ENCODE peak calls at places on chromosomes 5 and 9, in seven cellular contexts. G, S, Z, C, M, O and W are unnamed samples. For H3K9me3, the result is how much of the 10 kb centered on the place peaks cover.

GRCh38 chr5:150153483-150153882 is 2.2 kb downstream of the PDGFRB start:
- DNase-seq in G (no peak), S (no peak), Z (no peak), C (no peak), M (no peak), O (no peak), W (no peak)

GRCh38 chr9:100074093-100074492 is 24.7 kb downstream of the ERP44 start:
- DNase-seq in G (no peak), S (no peak), Z (no peak), C (no peak), M (no peak), O (no peak), W (no peak)

GRCh38 chr9:135130266-135130976 is 43.0 kb downstream of the OLFM1 start:
- DNase-seq in G (no peak), S (no peak), Z (no peak), C (no peak), M (no peak), O (no peak), W (peak)

GRCh38 chr5:138408023-138408422 is 30.8 kb upstream of the REEP2 start:
- DNase-seq in G (no peak), S (no peak), Z (no peak), C (no peak), M (peak), O (no peak), W (peak)

GRCh38 chr9:38062498-38063362 is 6.3 kb downstream of the SHB start:
- DNase-seq in G (no peak), S (no peak), Z (no peak), C (peak), M (peak), O (no peak), W (no peak)

GRCh38 chr5:25568989-25569625 is 924.3 kb upstream of the CDH10 start:
- DNase-seq in G (no peak), S (no peak), Z (no peak), C (no peak), M (no peak), O (no peak), W (no peak)

GRCh38 chr5:96809898-96810297 is 2.2 kb upstream of the ERAP1 start:
- DNase-seq in G (no peak), S (no peak), Z (no peak), C (no peak), M (no peak), O (no peak), W (no peak)

GRCh38 chr9:545480-545879 is 296.0 kb upstream of the DMRT1 start:
- DNase-seq in G (no peak), S (no peak), Z (peak), C (no peak), M (no peak), O (no peak), W (no peak)

GRCh38 chr5:136750507-136750906 is 385.2 kb upstream of the TRPC7 start:
- DNase-seq in G (no peak), S (no peak), Z (no peak), C (no peak), M (no peak), O (no peak), W (no peak)

GRCh38 chr5:172854451-172854871 is 20.4 kb downstream of the ERGIC1 start:
- DNase-seq in G (peak), S (no peak), Z (no peak), C (no peak), M (no peak), O (no peak), W (peak)

DNA sequence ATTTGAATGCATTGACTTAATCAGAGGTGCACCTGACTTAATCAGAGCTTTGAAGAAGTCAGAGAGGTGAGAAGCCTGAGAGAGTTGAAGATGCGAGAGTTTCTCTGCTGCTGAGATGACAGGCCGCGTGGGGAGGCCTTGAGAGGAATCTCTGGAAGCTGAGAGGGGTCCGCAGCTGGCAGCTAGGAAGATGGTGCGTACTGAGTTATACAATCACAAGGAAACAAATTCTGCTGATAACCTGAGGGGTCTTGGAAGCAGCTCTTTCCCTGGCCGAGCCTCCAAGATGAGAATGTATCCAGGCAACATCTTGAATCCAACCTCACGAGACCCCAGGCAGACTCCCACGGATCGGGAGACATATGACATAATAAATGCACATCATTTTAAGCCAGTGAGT is 91.7 kb downstream of the SPATA31A6 start:
- DNase-seq in G (no peak), S (no peak), Z (no peak), C (no peak), M (no peak), O (no peak), W (no peak)
- H3K9me3 ChIP-seq in G (under half), S (under half), Z (under half), C (under half), M (under half), O (under half), W (under half)

DNA sequence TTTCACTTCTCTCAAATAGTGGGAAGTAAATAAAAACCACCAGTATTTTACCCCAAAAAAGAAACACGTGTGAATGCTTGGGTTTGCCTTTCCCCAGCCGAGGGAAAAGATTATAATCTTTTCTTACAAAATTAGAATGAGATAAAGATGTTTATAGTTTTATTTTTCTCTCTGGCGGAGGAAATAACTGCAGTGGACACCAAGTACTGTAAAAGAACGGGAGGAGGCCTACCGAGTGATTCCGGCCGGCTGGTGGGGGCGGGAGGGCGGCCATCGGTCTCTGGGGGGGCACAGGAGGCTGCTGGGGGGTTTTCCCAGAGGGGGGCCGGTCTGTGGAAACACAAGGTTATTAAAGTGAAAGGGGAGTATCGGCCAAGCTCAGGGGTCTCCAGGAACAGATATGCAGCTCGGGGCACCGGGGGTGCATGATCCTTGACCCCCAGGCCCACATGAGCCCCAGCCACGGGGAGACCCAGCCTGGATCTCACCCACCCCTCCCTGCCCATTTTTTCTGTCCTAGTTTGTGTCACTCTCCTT is 29.4 kb downstream of the LCP2 start:
- DNase-seq in G (no peak), S (no peak), Z (no peak), C (no peak), M (no peak), O (no peak), W (no peak)
- H3K27ac ChIP-seq in G (no peak), S (no peak), Z (no peak), C (peak), M (no peak), O (no peak), W (peak)

GRCh38 chr5:179793470-179794139 is at the start of gene LTC4S:
- DNase-seq in G (peak), S (no peak), Z (peak), C (peak), M (no peak), O (no peak), W (peak)

GRCh38 chr5:179795863-179796833 is 2.4 kb downstream of the LTC4S start:
- DNase-seq in G (peak), S (peak), Z (peak), C (peak), M (peak), O (peak), W (peak)

GRCh38 chr5:179794171-179794570 is 385 bp downstream of the LTC4S start:
- DNase-seq in G (no peak), S (no peak), Z (no peak), C (no peak), M (no peak), O (no peak), W (no peak)

GRCh38 chr5:179795049-179795862 is 1.5 kb downstream of the LTC4S start:
- DNase-seq in G (no peak), S (peak), Z (peak), C (peak), M (peak), O (peak), W (peak)

DNA sequence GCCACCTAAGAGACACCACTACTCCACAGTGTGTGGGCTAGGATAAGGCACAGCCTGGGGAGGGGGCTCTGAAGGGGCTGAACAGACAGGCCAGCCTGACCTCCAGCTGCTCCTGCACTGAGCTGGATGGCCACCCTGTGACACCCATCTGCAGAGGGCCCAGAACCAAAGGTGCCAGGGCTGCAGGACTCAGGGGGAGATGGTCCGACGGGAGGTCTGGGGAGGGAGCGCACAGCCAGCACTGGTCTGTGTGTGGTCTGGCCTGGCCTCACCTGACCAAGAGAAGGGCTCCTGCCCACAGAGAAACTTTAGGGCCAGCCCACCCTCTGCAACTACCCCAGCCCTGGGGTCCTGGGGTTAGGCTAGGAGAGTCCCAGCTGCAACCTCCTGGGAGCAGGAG is 789 bp downstream of the LTC4S start:
- DNase-seq in G (no peak), S (no peak), Z (no peak), C (peak), M (no peak), O (no peak), W (no peak)
- H3K4me3 ChIP-seq in G (peak), S (no peak), Z (peak), C (peak), M (no peak), O (no peak), W (no peak)

DNA sequence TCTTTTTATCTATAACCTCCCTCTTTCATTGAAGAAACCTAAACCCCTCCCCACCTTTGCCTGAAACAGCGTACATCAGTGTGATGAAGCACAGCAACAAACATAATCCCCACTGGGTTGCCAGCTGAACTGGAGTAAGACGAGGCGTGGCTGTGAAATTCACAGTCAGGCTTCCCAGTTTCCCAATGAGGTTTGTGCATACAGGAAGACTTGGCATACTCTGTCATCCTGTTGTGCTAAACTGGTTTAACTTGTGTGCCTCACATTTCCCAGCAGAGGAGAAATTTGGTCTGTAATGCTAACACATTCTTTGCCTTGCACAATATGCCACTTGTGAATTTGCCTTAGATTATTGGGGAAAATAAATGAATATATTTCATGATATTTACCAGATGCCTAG is 121.5 kb downstream of the SV2C start:
- DNase-seq in G (no peak), S (peak), Z (no peak), C (no peak), M (peak), O (no peak), W (peak)
- H3K9me3 ChIP-seq in G (under half), S (under half), Z (under half), C (under half), M (under half), O (under half), W (under half)

GRCh38 chr9:86308687-86309086 is 26.3 kb upstream of the ISCA1 start:
- DNase-seq in G (no peak), S (no peak), Z (no peak), C (no peak), M (no peak), O (no peak), W (no peak)

GRCh38 chr9:86298873-86299272 is 16.5 kb upstream of the ISCA1 start:
- DNase-seq in G (no peak), S (no peak), Z (no peak), C (no peak), M (no peak), O (no peak), W (no peak)

GRCh38 chr9:86300701-86301100 is 18.4 kb upstream of the ISCA1 start:
- DNase-seq in G (no peak), S (no peak), Z (no peak), C (no peak), M (no peak), O (no peak), W (no peak)

GRCh38 chr9:86304236-86304730 is 21.9 kb upstream of the ISCA1 start:
- DNase-seq in G (no peak), S (no peak), Z (no peak), C (no peak), M (no peak), O (no peak), W (no peak)

DNA sequence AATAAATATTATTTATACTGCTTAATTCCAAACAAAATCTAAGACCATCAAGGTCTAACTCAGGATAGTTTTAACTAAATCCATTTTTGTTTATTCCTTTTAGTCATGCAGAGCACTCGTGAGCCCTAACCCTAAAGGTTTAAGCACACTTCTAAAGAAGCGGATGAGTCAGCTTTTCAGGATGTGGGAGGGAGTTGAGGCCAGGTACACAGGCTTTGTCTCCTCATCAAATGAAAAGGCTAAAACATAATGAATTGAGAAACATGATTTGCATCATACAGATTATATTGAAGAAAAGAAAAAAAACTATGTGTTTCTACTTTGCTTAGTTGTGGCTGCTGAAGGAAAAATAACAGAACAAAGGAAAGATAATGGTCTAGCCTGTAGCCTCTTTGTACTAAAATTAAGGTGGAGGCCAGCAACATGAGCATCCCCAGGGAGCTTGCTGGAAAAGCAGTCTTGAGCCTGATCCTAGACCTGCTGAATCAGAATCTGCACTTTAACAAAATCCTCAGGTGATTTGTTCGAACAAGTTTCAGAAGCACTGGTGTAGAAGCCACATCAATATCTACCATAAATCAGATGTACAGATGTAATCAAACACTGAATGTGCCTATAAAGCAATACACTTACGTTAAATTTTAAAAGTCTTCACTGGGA is 21.1 kb upstream of the ISCA1 start:
- DNase-seq in G (peak), S (no peak), Z (no peak), C (no peak), M (no peak), O (no peak), W (no peak)
- H3K27ac ChIP-seq in G (no peak), S (no peak), Z (no peak), C (no peak), M (no peak), O (no peak), W (no peak)

GRCh38 chr9:85466834-85467233 is 274.9 kb downstream of the AGTPBP1 start:
- DNase-seq in G (no peak), S (no peak), Z (no peak), C (no peak), M (no peak), O (no peak), W (no peak)
- H3K4me3 ChIP-seq in G (no peak), S (no peak), Z (no peak), C (no peak), M (no peak), O (no peak), W (no peak)

GRCh38 chr9:6904366-6904765 is 146.6 kb downstream of the KDM4C start:
- DNase-seq in G (no peak), S (no peak), Z (no peak), C (no peak), M (peak), O (no peak), W (no peak)
- H3K9me3 ChIP-seq in G (under half), S (under half), Z (under half), C (under half), M (under half), O (under half), W (under half)